ENCODE peak calls at places on chromosomes 5 and 9, in eight cellular contexts. C is brain microvascular endothelial cell, T is pancreas, H is adrenal gland, E is left ventricle myocardium inferior, Q is breast epithelium, R is aorta, B is spleen. W is an unnamed sample.

GRCh38 chr5:180070726-180071417 is 687 bp downstream of the RNF130 start:
- DNase-seq in R (no peak), H (peak; percentile 71), Q (peak; percentile 33), E (peak; percentile 40), T (peak; percentile 57), B (no peak), C (peak; percentile 30), W (peak; percentile 41)

GRCh38 chr5:66223637-66224036 is 79.5 kb downstream of the SREK1 start:
- DNase-seq in R (no peak), C (no peak), E (no peak), B (no peak), Q (no peak), H (no peak), T (no peak), W (no peak)

GRCh38 chr9:76177924-76178323 is 216.3 kb downstream of the RFK start:
- DNase-seq in R (no peak), B (no peak), E (no peak), H (no peak), T (no peak), Q (no peak), C (no peak), W (no peak)

GRCh38 chr5:142529626-142530278 is 156.1 kb downstream of the FGF1 start:
- DNase-seq in T (no peak), Q (no peak), B (no peak), C (peak; percentile 77), H (no peak), E (no peak), R (no peak), W (no peak)

GRCh38 chr9:135615666-135616620 is 23.4 kb downstream of the GLT6D1 start:
- DNase-seq in E (no peak), H (no peak), C (no peak), Q (peak; percentile 7), T (no peak), R (no peak), B (no peak), W (no peak)

GRCh38 chr5:66906021-66906420 is 290.6 kb downstream of the CD180 start:
- DNase-seq in C (no peak), E (no peak), H (no peak), T (no peak), Q (no peak), B (no peak), R (no peak), W (no peak)

GRCh38 chr9:79698988-79699387 is 127.2 kb downstream of the TLE4 start:
- DNase-seq in R (no peak), H (no peak), C (no peak), Q (no peak), B (no peak), E (no peak), T (no peak), W (no peak)

GRCh38 chr5:59124983-59125960 is 542.4 kb downstream of the RAB3C start:
- DNase-seq in E (no peak), T (no peak), C (no peak), B (no peak), H (no peak), Q (no peak), R (no peak), W (no peak)

GRCh38 chr9:69971643-69972449 is 71.8 kb upstream of the MAMDC2 start:
- DNase-seq in B (peak; percentile 81), C (peak; percentile 58), R (peak; percentile 81), Q (peak; percentile 71), E (peak; percentile 80), T (peak; percentile 53), H (peak; percentile 84), W (peak; percentile 60)

GRCh38 chr5:178415353-178415752 is 174.8 kb downstream of the COL23A1 start:
- DNase-seq in E (no peak), T (no peak), C (no peak), R (peak; percentile 24), H (peak; percentile 24), Q (no peak), B (no peak), W (no peak)

GRCh38 chr5:14148890-14149671 is 5.9 kb downstream of the TRIO start:
- DNase-seq in C (no peak), E (no peak), R (no peak), B (no peak), T (no peak), Q (no peak), H (no peak), W (no peak)

GRCh38 chr5:112971285-112971684 is 5.3 kb upstream of the DCP2 start:
- DNase-seq in C (no peak), H (no peak), T (no peak), R (no peak), B (no peak), Q (no peak), E (no peak), W (no peak)

GRCh38 chr9:5571629-5572232 is 57.2 kb upstream of the RIC1 start:
- DNase-seq in B (no peak), E (no peak), R (no peak), H (no peak), Q (no peak), T (no peak), C (no peak), W (no peak)

GRCh38 chr9:34419716-34420504 is 38.5 kb downstream of the FAM219A start:
- DNase-seq in E (no peak), H (no peak), T (no peak), B (no peak), Q (no peak), R (no peak), C (no peak), W (no peak)

GRCh38 chr5:81768960-81769452 is 18.1 kb upstream of the SSBP2 start:
- DNase-seq in H (no peak), T (no peak), Q (no peak), B (no peak), C (peak; percentile 87), E (no peak), R (no peak), W (no peak)

GRCh38 chr9:128349772-128350171 is 9.4 kb downstream of the SLC27A4 start:
- DNase-seq in B (no peak), Q (no peak), C (no peak), T (no peak), R (no peak), H (no peak), E (no peak), W (no peak)

GRCh38 chr5:54990751-54991349 is 5.5 kb upstream of the ESM1 start:
- DNase-seq in E (no peak), Q (no peak), T (no peak), R (no peak), B (no peak), H (no peak), C (peak; percentile 39), W (no peak)

GRCh38 chr9:69223605-69224004 is 49.5 kb downstream of the TJP2 start:
- DNase-seq in T (no peak), C (peak; percentile 74), B (no peak), H (peak; percentile 64), E (no peak), Q (no peak), R (no peak), W (no peak)

GRCh38 chr9:131228096-131228495 is 48.2 kb downstream of the FAM78A start:
- DNase-seq in B (peak; percentile 77), T (peak; percentile 23), Q (no peak), E (no peak), R (peak; percentile 57), C (no peak), H (no peak), W (no peak)

GRCh38 chr5:2740051-2740848 is 11.2 kb downstream of the IRX2 start:
- DNase-seq in R (no peak), H (peak; percentile 25), B (peak; percentile 67), Q (peak; percentile 32), T (no peak), E (no peak), C (no peak), W (no peak)
- H3K27me3 ChIP-seq in R (no peaks in the 10 kb centered on the region), H (peaks cover 70% of the 10 kb centered on the region), B (peaks cover 88% of the 10 kb centered on the region), Q (no peaks in the 10 kb centered on the region), T (peaks cover 17% of the 10 kb centered on the region), E (peaks cover 97% of the 10 kb centered on the region), C (peaks cover 38% of the 10 kb centered on the region), W (peaks cover 87% of the 10 kb centered on the region)

GRCh38 chr5:72328172-72328571 is 8.0 kb downstream of the PTCD2 start:
- DNase-seq in B (no peak), E (peak; percentile 55), Q (no peak), H (peak; percentile 83), R (peak; percentile 52), C (no peak), T (no peak), W (peak; percentile 84)

GRCh38 chr5:72330712-72331111 is 10.5 kb downstream of the PTCD2 start:
- DNase-seq in B (no peak), T (no peak), H (no peak), R (no peak), C (no peak), E (no peak), Q (no peak), W (no peak)

GRCh38 chr5:72325566-72326297 is 5.6 kb downstream of the PTCD2 start:
- DNase-seq in B (no peak), T (no peak), R (no peak), Q (no peak), E (no peak), C (no peak), H (no peak), W (no peak)

GRCh38 chr5:72324186-72324825 is 4.1 kb downstream of the PTCD2 start:
- DNase-seq in R (no peak), H (no peak), E (no peak), C (no peak), T (no peak), Q (no peak), B (no peak), W (no peak)

GRCh38 chr5:72326298-72326649 is 6.1 kb downstream of the PTCD2 start:
- DNase-seq in Q (no peak), T (no peak), R (no peak), B (no peak), C (no peak), E (no peak), H (no peak), W (no peak)
- H3K27ac ChIP-seq in Q (no peak overlapping the region), T (no peak overlapping the region), R (no peak overlapping the region), B (no peak overlapping the region), C (no peak overlapping the region), E (no peak overlapping the region), H (no peak overlapping the region), W (peak overlapping the region; percentile 60)

DNA sequence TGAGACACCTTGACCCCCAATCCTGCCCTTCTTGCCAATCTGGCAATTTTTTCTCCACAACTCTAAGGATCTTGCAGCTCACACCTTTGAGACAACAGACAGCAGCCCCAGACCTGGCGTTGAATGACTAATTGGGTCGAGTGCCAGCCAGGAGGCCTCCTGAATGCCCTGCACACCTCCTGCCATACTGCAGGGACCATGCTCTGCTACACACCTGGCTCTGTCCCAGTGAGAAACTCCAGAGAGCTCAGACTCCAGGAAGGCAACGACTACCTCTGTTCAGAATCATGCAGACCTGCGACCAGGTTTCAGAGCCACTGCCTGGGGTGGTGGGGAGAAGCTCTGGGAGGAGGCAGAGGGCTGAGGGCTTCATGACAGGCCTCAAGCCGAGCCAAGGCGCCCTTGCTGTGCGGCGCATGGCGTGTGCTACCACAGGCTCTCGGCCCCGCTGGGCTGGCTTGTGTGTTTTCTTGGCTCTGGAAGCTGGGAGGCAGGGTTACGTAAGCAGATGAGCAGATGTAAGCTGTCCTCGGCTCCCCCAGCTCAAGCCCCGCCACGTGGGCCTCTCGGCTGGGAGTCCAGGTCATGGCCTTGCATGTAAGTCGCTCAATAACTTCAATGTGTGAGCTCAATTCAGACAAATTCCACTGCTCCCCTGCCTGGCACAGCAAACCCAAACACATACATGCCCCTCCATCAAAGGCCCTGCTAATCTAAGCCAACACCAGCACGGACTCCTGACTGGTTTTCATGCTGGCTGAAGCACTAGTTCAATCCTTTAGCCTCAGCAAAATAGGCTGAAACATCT is 27.5 kb downstream of the B4GALT1 start:
- DNase-seq in B (peak; percentile 82), E (peak; percentile 87), R (peak; percentile 78), H (peak; percentile 97), T (peak; percentile 32), Q (peak; percentile 39), C (peak; percentile 86), W (no peak)
- H3K4me3 ChIP-seq in B (no peak overlapping the region), E (peak overlapping the region; percentile 16), R (no peak overlapping the region), H (no peak overlapping the region), T (no peak overlapping the region), Q (no peak overlapping the region), C (no peak overlapping the region), W (no peak overlapping the region)

GRCh38 chr9:129437626-129438323 is 183.1 kb downstream of the C9orf50 start:
- DNase-seq in E (no peak), T (no peak), R (no peak), B (no peak), Q (no peak), H (peak; percentile 75), C (no peak), W (no peak)
- H3K27me3 ChIP-seq in E (peaks cover 19% of the 10 kb centered on the region), T (no peaks in the 10 kb centered on the region), R (no peaks in the 10 kb centered on the region), B (peaks cover 44% of the 10 kb centered on the region), Q (no peaks in the 10 kb centered on the region), H (no peaks in the 10 kb centered on the region), C (peaks cover 8% of the 10 kb centered on the region), W (no peaks in the 10 kb centered on the region)

W was measured in dorsolateral prefrontal cortex.